ENCODE peak calls at places on chromosomes 3 and 15, in four cellular contexts. R is HL-60, Y is GM12891, W is K562. Z is an unnamed sample.

GRCh38 chr15:101489236-101489632 is 273 bp downstream of the PCSK6 start:
- DNase-seq in Y (peak; percentile 59), R (peak; percentile 37), W (peak; percentile 73), Z (no peak)

GRCh38 chr15:59444980-59445500 is 7.1 kb downstream of the FAM81A start:
- DNase-seq in W (no peak), R (no peak), Y (no peak), Z (no peak)

GRCh38 chr3:72376917-72377710 is 471.1 kb downstream of the SHQ1 start:
- DNase-seq in R (no peak), Y (no peak), W (no peak), Z (no peak)

GRCh38 chr3:126556637-126557414 is 1.9 kb downstream of the C3orf22 start:
- DNase-seq in R (no peak), Y (no peak), W (no peak), Z (no peak)

GRCh38 chr15:61715082-61715481 is 345.2 kb downstream of the VPS13C start:
- DNase-seq in W (no peak), R (no peak), Y (no peak), Z (no peak)

GRCh38 chr3:161372321-161373260 is 1.3 kb upstream of the SPTSSB start:
- DNase-seq in R (no peak), W (no peak), Y (peak; percentile 16), Z (no peak)

GRCh38 chr3:153130312-153130977 is 31.6 kb upstream of the RAP2B start:
- DNase-seq in W (no peak), Y (no peak), R (no peak), Z (peak; percentile 72)

GRCh38 chr3:194488007-194488742 is 1.4 kb upstream of the ATP13A3 start:
- DNase-seq in R (peak; percentile 68), W (peak; percentile 46), Y (no peak), Z (no peak)

GRCh38 chr15:73369073-73369694 is 426 bp upstream of the HCN4 start:
- DNase-seq in Y (no peak), R (no peak), W (no peak), Z (no peak)

GRCh38 chr15:80234883-80235282 is 17.1 kb downstream of the CTXND1 start:
- DNase-seq in R (no peak), Y (peak; percentile 33), W (peak; percentile 56), Z (no peak)

GRCh38 chr3:27960133-27960532 is 238.0 kb upstream of the EOMES start:
- DNase-seq in W (no peak), R (no peak), Y (no peak), Z (no peak)
- TF ChIP-seq SPI1 in W (no peak), R (no peak), Y (no peak), Z (no peak)

GRCh38 chr15:63601026-63601726 is 4.0 kb downstream of the FBXL22 start:
- DNase-seq in R (no peak), W (no peak), Y (peak; percentile 37), Z (no peak)
- TF ChIP-seq SPI1 in R (no peak), W (no peak), Y (no peak), Z (no peak)

GRCh38 chr15:68526269-68526668 is 52.5 kb upstream of the CORO2B start:
- DNase-seq in W (no peak), R (no peak), Y (no peak), Z (no peak)
- TF ChIP-seq SPI1 in W (no peak), R (no peak), Y (no peak), Z (no peak)

GRCh38 chr3:57745101-57745500 is 11.0 kb upstream of the SLMAP start:
- DNase-seq in R (no peak), Y (no peak), W (no peak), Z (no peak)

GRCh38 chr3:57746156-57747125 is 9.7 kb upstream of the SLMAP start:
- DNase-seq in W (no peak), R (no peak), Y (no peak), Z (no peak)

GRCh38 chr3:57738406-57738805 is 17.7 kb upstream of the SLMAP start:
- DNase-seq in Y (no peak), W (no peak), R (no peak), Z (no peak)

GRCh38 chr3:57737840-57738239 is 18.3 kb upstream of the SLMAP start:
- DNase-seq in W (no peak), Y (no peak), R (no peak), Z (no peak)

DNA sequence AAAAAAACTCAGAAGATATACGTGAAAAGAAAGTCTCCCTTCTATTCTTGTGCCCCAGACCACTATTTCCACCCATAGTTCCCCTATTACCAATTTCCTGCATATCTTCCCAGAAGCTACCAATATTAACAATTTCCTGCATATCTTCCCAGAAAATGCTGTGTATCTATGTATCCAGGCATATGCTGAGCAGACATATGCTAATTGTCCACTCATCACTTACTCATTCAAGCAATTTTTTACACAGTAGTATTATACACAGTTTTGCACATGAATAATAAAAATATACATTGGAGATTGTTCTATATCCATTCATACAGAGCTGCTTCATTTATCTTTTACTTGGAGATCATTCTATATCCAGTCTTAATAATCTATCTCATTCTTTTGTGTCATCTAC is 12.6 kb upstream of the SLMAP start:
- DNase-seq in W (no peak), Y (no peak), R (no peak), Z (no peak)
- TF ChIP-seq SPI1 in W (no peak), Y (no peak), R (no peak), Z (no peak)